ENCODE peak calls at places on chromosome 7, in seven cellular contexts. One of them, this sample, is unnamed.

GRCh38 chr7:158651968-158652555 is 52.5 kb downstream of the NCAPG2 start:
- DNase-seq in neural crest cell: no peak
- DNase-seq in pancreas: no peak
- DNase-seq in dorsolateral prefrontal cortex: no peak
- DNase-seq in cardiac muscle cell: peak
- DNase-seq in endothelial cell: no peak
- DNase-seq in fibroblast of the aortic adventitia: peak
- DNase-seq in this sample: no peak

GRCh38 chr7:14748461-14748860 is 154.1 kb downstream of the DGKB start:
- DNase-seq in fibroblast of the aortic adventitia: peak
- DNase-seq in endothelial cell: no peak
- DNase-seq in dorsolateral prefrontal cortex: no peak
- DNase-seq in cardiac muscle cell: peak
- DNase-seq in pancreas: no peak
- DNase-seq in neural crest cell: no peak
- DNase-seq in this sample: no peak

GRCh38 chr7:65304175-65304574 is 69.5 kb upstream of the ZNF92 start:
- DNase-seq in pancreas: no peak
- DNase-seq in neural crest cell: no peak
- DNase-seq in cardiac muscle cell: no peak
- DNase-seq in dorsolateral prefrontal cortex: no peak
- DNase-seq in endothelial cell: no peak
- DNase-seq in fibroblast of the aortic adventitia: no peak
- DNase-seq in this sample: no peak

GRCh38 chr7:77831481-77831880 is 32.9 kb downstream of the PHTF2 start:
- DNase-seq in endothelial cell: no peak
- DNase-seq in dorsolateral prefrontal cortex: no peak
- DNase-seq in fibroblast of the aortic adventitia: no peak
- DNase-seq in pancreas: no peak
- DNase-seq in neural crest cell: no peak
- DNase-seq in cardiac muscle cell: no peak
- DNase-seq in this sample: no peak

GRCh38 chr7:150368884-150369739 is 490 bp downstream of the REPIN1 start:
- DNase-seq in fibroblast of the aortic adventitia: peak
- DNase-seq in cardiac muscle cell: peak
- DNase-seq in pancreas: peak
- DNase-seq in endothelial cell: peak
- DNase-seq in dorsolateral prefrontal cortex: no peak
- DNase-seq in neural crest cell: peak
- DNase-seq in this sample: no peak

GRCh38 chr7:32115831-32116230 is 45.6 kb upstream of the PDE1C start:
- DNase-seq in fibroblast of the aortic adventitia: peak
- DNase-seq in dorsolateral prefrontal cortex: no peak
- DNase-seq in endothelial cell: no peak
- DNase-seq in cardiac muscle cell: no peak
- DNase-seq in neural crest cell: no peak
- DNase-seq in pancreas: no peak
- DNase-seq in this sample: no peak

GRCh38 chr7:159098424-159098786 is 46.3 kb downstream of the VIPR2 start:
- DNase-seq in endothelial cell: no peak
- DNase-seq in neural crest cell: no peak
- DNase-seq in pancreas: no peak
- DNase-seq in fibroblast of the aortic adventitia: no peak
- DNase-seq in cardiac muscle cell: no peak
- DNase-seq in dorsolateral prefrontal cortex: no peak
- DNase-seq in this sample: no peak

GRCh38 chr7:20393021-20394015 is 62.6 kb downstream of the ITGB8 start:
- DNase-seq in pancreas: peak
- DNase-seq in endothelial cell: no peak
- DNase-seq in fibroblast of the aortic adventitia: no peak
- DNase-seq in cardiac muscle cell: no peak
- DNase-seq in dorsolateral prefrontal cortex: no peak
- DNase-seq in neural crest cell: no peak
- DNase-seq in this sample: no peak

GRCh38 chr7:55545496-55545895 is 26.8 kb downstream of the VOPP1 start:
- DNase-seq in pancreas: no peak
- DNase-seq in neural crest cell: no peak
- DNase-seq in cardiac muscle cell: peak
- DNase-seq in endothelial cell: no peak
- DNase-seq in dorsolateral prefrontal cortex: no peak
- DNase-seq in fibroblast of the aortic adventitia: peak
- DNase-seq in this sample: no peak

GRCh38 chr7:80681272-80681885 is 42.9 kb downstream of the CD36 start:
- DNase-seq in cardiac muscle cell: peak
- DNase-seq in dorsolateral prefrontal cortex: no peak
- DNase-seq in neural crest cell: no peak
- DNase-seq in pancreas: no peak
- DNase-seq in endothelial cell: peak
- DNase-seq in fibroblast of the aortic adventitia: peak
- DNase-seq in this sample: no peak

GRCh38 chr7:48351893-48352292 is 180.6 kb downstream of the ABCA13 start:
- DNase-seq in endothelial cell: no peak
- DNase-seq in cardiac muscle cell: no peak
- DNase-seq in neural crest cell: no peak
- DNase-seq in dorsolateral prefrontal cortex: no peak
- DNase-seq in fibroblast of the aortic adventitia: no peak
- DNase-seq in pancreas: no peak
- DNase-seq in this sample: no peak

GRCh38 chr7:43694399-43694748 is 34.9 kb downstream of the COA1 start:
- DNase-seq in neural crest cell: no peak
- DNase-seq in pancreas: no peak
- DNase-seq in endothelial cell: no peak
- DNase-seq in fibroblast of the aortic adventitia: peak
- DNase-seq in dorsolateral prefrontal cortex: no peak
- DNase-seq in cardiac muscle cell: peak
- DNase-seq in this sample: no peak

GRCh38 chr7:149317986-149318672 is 56.1 kb downstream of the ZNF783 start:
- DNase-seq in neural crest cell: no peak
- DNase-seq in pancreas: no peak
- DNase-seq in endothelial cell: no peak
- DNase-seq in cardiac muscle cell: no peak
- DNase-seq in fibroblast of the aortic adventitia: no peak
- DNase-seq in dorsolateral prefrontal cortex: no peak
- DNase-seq in this sample: no peak

GRCh38 chr7:99004781-99005500 is 126.6 kb downstream of the TRRAP start:
- DNase-seq in pancreas: no peak
- DNase-seq in cardiac muscle cell: peak
- DNase-seq in neural crest cell: no peak
- DNase-seq in dorsolateral prefrontal cortex: no peak
- DNase-seq in endothelial cell: no peak
- DNase-seq in fibroblast of the aortic adventitia: no peak
- DNase-seq in this sample: no peak

GRCh38 chr7:45625067-45625466 is 50.9 kb downstream of the ADCY1 start:
- DNase-seq in fibroblast of the aortic adventitia: no peak
- DNase-seq in neural crest cell: no peak
- DNase-seq in cardiac muscle cell: no peak
- DNase-seq in dorsolateral prefrontal cortex: no peak
- DNase-seq in pancreas: no peak
- DNase-seq in endothelial cell: no peak
- DNase-seq in this sample: no peak

GRCh38 chr7:105876964-105877601 is 684 bp upstream of the ATXN7L1 start:
- DNase-seq in neural crest cell: peak
- DNase-seq in dorsolateral prefrontal cortex: no peak
- DNase-seq in cardiac muscle cell: peak
- DNase-seq in fibroblast of the aortic adventitia: peak
- DNase-seq in endothelial cell: peak
- DNase-seq in pancreas: peak
- DNase-seq in this sample: no peak
- TF ChIP-seq CTCF in neural crest cell: no peak
- TF ChIP-seq CTCF in dorsolateral prefrontal cortex: peak
- TF ChIP-seq CTCF in cardiac muscle cell: peak
- TF ChIP-seq CTCF in fibroblast of the aortic adventitia: peak
- TF ChIP-seq CTCF in endothelial cell: no peak
- TF ChIP-seq CTCF in pancreas: no peak
- TF ChIP-seq CTCF in this sample: no peak

DNA sequence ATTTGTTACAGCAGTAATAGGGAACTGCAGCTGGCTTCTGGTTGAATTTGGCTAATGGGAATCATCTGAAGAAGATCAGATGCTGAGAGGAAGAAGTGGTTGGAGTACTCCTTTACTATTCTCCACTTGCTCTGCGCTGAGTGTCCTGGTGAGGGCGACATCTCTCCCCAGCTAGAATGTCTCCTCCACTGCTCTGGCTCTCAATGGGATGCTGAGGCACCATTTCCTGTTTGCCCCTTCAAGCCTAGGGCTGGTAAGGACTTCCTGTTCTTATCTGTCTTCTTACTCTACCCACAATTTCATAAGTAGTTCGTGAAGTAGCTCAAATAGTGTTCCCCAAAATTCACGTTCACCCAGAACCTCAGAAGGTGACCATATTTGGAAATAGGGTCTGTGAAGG is 43.2 kb upstream of the TES start:
- DNase-seq in dorsolateral prefrontal cortex: no peak
- DNase-seq in fibroblast of the aortic adventitia: no peak
- DNase-seq in pancreas: no peak
- DNase-seq in cardiac muscle cell: no peak
- DNase-seq in endothelial cell: no peak
- DNase-seq in neural crest cell: no peak
- DNase-seq in this sample: no peak
- TF ChIP-seq CTCF in dorsolateral prefrontal cortex: no peak
- TF ChIP-seq CTCF in fibroblast of the aortic adventitia: no peak
- TF ChIP-seq CTCF in pancreas: no peak
- TF ChIP-seq CTCF in cardiac muscle cell: no peak
- TF ChIP-seq CTCF in endothelial cell: no peak
- TF ChIP-seq CTCF in neural crest cell: no peak
- TF ChIP-seq CTCF in this sample: no peak

GRCh38 chr7:750111-750905 is 23.2 kb upstream of the PRKAR1B start:
- DNase-seq in endothelial cell: no peak
- DNase-seq in fibroblast of the aortic adventitia: no peak
- DNase-seq in cardiac muscle cell: no peak
- DNase-seq in neural crest cell: no peak
- DNase-seq in dorsolateral prefrontal cortex: no peak
- DNase-seq in pancreas: no peak
- DNase-seq in this sample: no peak
- TF ChIP-seq CTCF in endothelial cell: no peak
- TF ChIP-seq CTCF in fibroblast of the aortic adventitia: no peak
- TF ChIP-seq CTCF in cardiac muscle cell: no peak
- TF ChIP-seq CTCF in neural crest cell: no peak
- TF ChIP-seq CTCF in dorsolateral prefrontal cortex: no peak
- TF ChIP-seq CTCF in pancreas: no peak
- TF ChIP-seq CTCF in this sample: no peak

GRCh38 chr7:134209322-134210015 is 82.3 kb downstream of the LRGUK start:
- DNase-seq in dorsolateral prefrontal cortex: no peak
- DNase-seq in neural crest cell: no peak
- DNase-seq in cardiac muscle cell: no peak
- DNase-seq in pancreas: no peak
- DNase-seq in endothelial cell: no peak
- DNase-seq in fibroblast of the aortic adventitia: no peak
- DNase-seq in this sample: no peak
- TF ChIP-seq CTCF in dorsolateral prefrontal cortex: no peak
- TF ChIP-seq CTCF in neural crest cell: no peak
- TF ChIP-seq CTCF in cardiac muscle cell: no peak
- TF ChIP-seq CTCF in pancreas: no peak
- TF ChIP-seq CTCF in endothelial cell: no peak
- TF ChIP-seq CTCF in fibroblast of the aortic adventitia: no peak
- TF ChIP-seq CTCF in this sample: no peak

GRCh38 chr7:135147899-135148721 is at the start of gene TMEM140:
- DNase-seq in pancreas: peak
- DNase-seq in neural crest cell: no peak
- DNase-seq in dorsolateral prefrontal cortex: no peak
- DNase-seq in cardiac muscle cell: peak
- DNase-seq in endothelial cell: no peak
- DNase-seq in fibroblast of the aortic adventitia: peak
- DNase-seq in this sample: no peak
- TF ChIP-seq CTCF in pancreas: no peak
- TF ChIP-seq CTCF in neural crest cell: no peak
- TF ChIP-seq CTCF in dorsolateral prefrontal cortex: no peak
- TF ChIP-seq CTCF in cardiac muscle cell: no peak
- TF ChIP-seq CTCF in endothelial cell: no peak
- TF ChIP-seq CTCF in fibroblast of the aortic adventitia: peak
- TF ChIP-seq CTCF in this sample: no peak

DNA sequence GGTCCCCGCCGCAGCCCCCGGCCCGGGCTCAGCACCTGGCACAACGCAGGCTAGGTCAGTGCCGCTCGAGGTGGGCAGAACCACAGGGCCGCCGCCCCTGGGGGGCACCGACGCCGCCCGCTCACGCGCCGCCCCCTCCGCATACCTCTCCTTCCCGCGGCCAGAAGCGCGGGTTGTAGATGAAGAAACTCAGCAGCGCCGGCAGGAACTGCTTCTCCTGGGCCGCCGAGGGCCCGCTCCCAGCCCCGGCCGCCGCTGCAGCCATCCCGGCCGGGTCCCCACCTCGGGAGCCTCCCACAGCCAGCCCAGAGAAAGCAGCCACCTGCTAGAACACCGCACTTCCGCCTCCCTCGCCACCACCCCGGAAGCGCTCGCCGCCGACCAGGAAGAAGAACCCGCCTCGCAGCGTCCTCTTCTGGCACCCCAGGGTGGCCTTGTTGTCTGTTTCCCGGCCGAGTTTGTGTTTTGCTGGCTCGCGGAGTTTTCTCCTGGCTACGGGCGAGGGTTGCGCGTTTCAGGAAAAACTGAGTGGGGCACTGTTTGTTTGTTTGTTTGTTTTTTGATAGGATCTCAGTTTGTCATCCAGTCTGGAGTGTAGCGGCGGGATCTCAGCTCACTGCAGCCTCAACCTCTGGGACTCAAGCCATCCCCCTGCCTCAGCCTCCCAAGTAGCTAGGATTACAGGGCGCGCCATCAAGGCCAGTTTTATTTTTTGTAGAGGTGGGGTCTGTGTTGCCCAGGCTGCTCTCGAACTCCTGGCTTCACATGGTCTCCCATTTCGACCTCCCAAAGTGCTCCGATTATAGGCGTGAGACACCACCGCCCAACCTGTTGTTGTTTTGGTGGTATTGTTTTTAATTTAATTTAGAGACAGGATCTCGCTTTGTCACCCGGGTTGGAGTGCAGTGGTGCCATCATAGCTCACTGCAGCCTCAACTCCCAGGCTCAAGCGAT is 17.7 kb downstream of the OCM2 start:
- DNase-seq in fibroblast of the aortic adventitia: peak
- DNase-seq in pancreas: peak
- DNase-seq in dorsolateral prefrontal cortex: peak
- DNase-seq in cardiac muscle cell: peak
- DNase-seq in neural crest cell: peak
- DNase-seq in endothelial cell: peak
- DNase-seq in this sample: peak
- TF ChIP-seq CTCF in fibroblast of the aortic adventitia: peak
- TF ChIP-seq CTCF in pancreas: no peak
- TF ChIP-seq CTCF in dorsolateral prefrontal cortex: peak
- TF ChIP-seq CTCF in cardiac muscle cell: peak
- TF ChIP-seq CTCF in neural crest cell: no peak
- TF ChIP-seq CTCF in endothelial cell: no peak
- TF ChIP-seq CTCF in this sample: peak

DNA sequence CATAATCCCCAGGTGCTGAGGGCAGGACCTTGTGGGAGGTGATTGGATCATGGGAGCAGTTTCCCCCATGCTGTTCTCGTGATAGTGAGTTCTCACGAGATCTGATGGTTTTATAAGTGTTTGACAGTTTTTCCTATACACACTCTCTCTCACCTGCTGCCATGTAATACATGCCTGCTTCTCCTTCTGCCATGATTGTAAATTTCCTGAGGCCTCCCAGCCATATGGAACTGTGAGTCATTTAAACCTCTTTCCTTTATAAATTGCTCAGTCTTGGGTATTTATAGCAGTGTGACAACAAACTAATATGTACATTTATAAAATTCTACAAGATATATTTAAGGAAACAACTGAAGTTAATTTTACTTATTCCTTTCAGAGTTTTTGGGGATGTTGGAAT is 170.8 kb upstream of the BET1 start:
- DNase-seq in cardiac muscle cell: no peak
- DNase-seq in fibroblast of the aortic adventitia: no peak
- DNase-seq in neural crest cell: no peak
- DNase-seq in dorsolateral prefrontal cortex: no peak
- DNase-seq in pancreas: no peak
- DNase-seq in endothelial cell: no peak
- DNase-seq in this sample: no peak
- TF ChIP-seq CTCF in cardiac muscle cell: no peak
- TF ChIP-seq CTCF in fibroblast of the aortic adventitia: no peak
- TF ChIP-seq CTCF in neural crest cell: no peak
- TF ChIP-seq CTCF in dorsolateral prefrontal cortex: no peak
- TF ChIP-seq CTCF in pancreas: no peak
- TF ChIP-seq CTCF in endothelial cell: no peak
- TF ChIP-seq CTCF in this sample: no peak

This sample was measured in D721Med.